ENCODE peak calls at places on chromosomes 16 and 17, in ten cellular contexts. One of them, this sample, is unnamed.

GRCh38 chr17:17510456-17511292 is 14.5 kb upstream of the RASD1 start:
- DNase-seq in Caco-2: no peak
- DNase-seq in astrocyte of the cerebellum: no peak
- DNase-seq in lower leg skin: no peak
- DNase-seq in kidney: peak
- DNase-seq in ascending aorta: no peak
- DNase-seq in thoracic aorta: no peak
- DNase-seq in cardiac fibroblast: no peak
- DNase-seq in A549: no peak
- DNase-seq in GM06990: no peak
- DNase-seq in this sample: no peak

GRCh38 chr17:50289268-50289667 is 15.0 kb downstream of the TMEM92 start:
- DNase-seq in ascending aorta: no peak
- DNase-seq in cardiac fibroblast: peak
- DNase-seq in kidney: peak
- DNase-seq in Caco-2: no peak
- DNase-seq in lower leg skin: no peak
- DNase-seq in thoracic aorta: no peak
- DNase-seq in GM06990: no peak
- DNase-seq in astrocyte of the cerebellum: no peak
- DNase-seq in A549: no peak
- DNase-seq in this sample: no peak

GRCh38 chr17:2724783-2725164 is 13.2 kb upstream of the CLUH start:
- DNase-seq in astrocyte of the cerebellum: no peak
- DNase-seq in Caco-2: peak
- DNase-seq in cardiac fibroblast: peak
- DNase-seq in kidney: no peak
- DNase-seq in thoracic aorta: no peak
- DNase-seq in ascending aorta: no peak
- DNase-seq in GM06990: peak
- DNase-seq in lower leg skin: no peak
- DNase-seq in A549: peak
- DNase-seq in this sample: no peak

GRCh38 chr17:28029033-28029432 is 13.4 kb upstream of the NLK start:
- DNase-seq in kidney: no peak
- DNase-seq in A549: no peak
- DNase-seq in GM06990: no peak
- DNase-seq in Caco-2: no peak
- DNase-seq in cardiac fibroblast: no peak
- DNase-seq in ascending aorta: no peak
- DNase-seq in astrocyte of the cerebellum: no peak
- DNase-seq in thoracic aorta: no peak
- DNase-seq in lower leg skin: no peak
- DNase-seq in this sample: no peak

GRCh38 chr16:87575027-87575804 is 27.1 kb upstream of the JPH3 start:
- DNase-seq in Caco-2: no peak
- DNase-seq in cardiac fibroblast: no peak
- DNase-seq in kidney: no peak
- DNase-seq in astrocyte of the cerebellum: no peak
- DNase-seq in A549: peak
- DNase-seq in ascending aorta: no peak
- DNase-seq in GM06990: no peak
- DNase-seq in lower leg skin: no peak
- DNase-seq in thoracic aorta: no peak
- DNase-seq in this sample: no peak

GRCh38 chr16:85856054-85856453 is 42.9 kb upstream of the IRF8 start:
- DNase-seq in lower leg skin: no peak
- DNase-seq in GM06990: no peak
- DNase-seq in kidney: peak
- DNase-seq in ascending aorta: no peak
- DNase-seq in astrocyte of the cerebellum: no peak
- DNase-seq in A549: no peak
- DNase-seq in thoracic aorta: no peak
- DNase-seq in cardiac fibroblast: no peak
- DNase-seq in Caco-2: no peak
- DNase-seq in this sample: no peak

GRCh38 chr16:46923513-46924295 is 39.5 kb downstream of the GPT2 start:
- DNase-seq in cardiac fibroblast: no peak
- DNase-seq in thoracic aorta: no peak
- DNase-seq in lower leg skin: no peak
- DNase-seq in ascending aorta: no peak
- DNase-seq in astrocyte of the cerebellum: no peak
- DNase-seq in kidney: no peak
- DNase-seq in GM06990: no peak
- DNase-seq in A549: no peak
- DNase-seq in Caco-2: no peak
- DNase-seq in this sample: no peak

GRCh38 chr17:28379814-28380571 is 8.5 kb downstream of the SARM1 start:
- DNase-seq in astrocyte of the cerebellum: no peak
- DNase-seq in thoracic aorta: no peak
- DNase-seq in A549: no peak
- DNase-seq in Caco-2: peak
- DNase-seq in lower leg skin: no peak
- DNase-seq in kidney: no peak
- DNase-seq in cardiac fibroblast: peak
- DNase-seq in ascending aorta: no peak
- DNase-seq in GM06990: no peak
- DNase-seq in this sample: no peak

GRCh38 chr16:1543085-1543896 is 9.8 kb downstream of the TMEM204 start:
- DNase-seq in kidney: peak
- DNase-seq in lower leg skin: peak
- DNase-seq in GM06990: no peak
- DNase-seq in Caco-2: no peak
- DNase-seq in cardiac fibroblast: peak
- DNase-seq in astrocyte of the cerebellum: no peak
- DNase-seq in A549: peak
- DNase-seq in thoracic aorta: peak
- DNase-seq in ascending aorta: peak
- DNase-seq in this sample: peak

GRCh38 chr16:19118938-19119431 is 5.2 kb downstream of the ITPRIPL2 start:
- DNase-seq in kidney: no peak
- DNase-seq in Caco-2: no peak
- DNase-seq in thoracic aorta: no peak
- DNase-seq in astrocyte of the cerebellum: peak
- DNase-seq in cardiac fibroblast: peak
- DNase-seq in ascending aorta: peak
- DNase-seq in lower leg skin: peak
- DNase-seq in GM06990: peak
- DNase-seq in A549: peak
- DNase-seq in this sample: no peak

GRCh38 chr16:85057212-85057889 is 29.8 kb downstream of the KIAA0513 start:
- DNase-seq in Caco-2: peak
- DNase-seq in kidney: no peak
- DNase-seq in lower leg skin: no peak
- DNase-seq in cardiac fibroblast: no peak
- DNase-seq in GM06990: no peak
- DNase-seq in A549: peak
- DNase-seq in astrocyte of the cerebellum: no peak
- DNase-seq in thoracic aorta: no peak
- DNase-seq in ascending aorta: no peak
- DNase-seq in this sample: no peak

GRCh38 chr16:86926695-86927094 is 348.3 kb downstream of the FOXL1 start:
- DNase-seq in kidney: no peak
- DNase-seq in GM06990: no peak
- DNase-seq in cardiac fibroblast: no peak
- DNase-seq in astrocyte of the cerebellum: no peak
- DNase-seq in A549: no peak
- DNase-seq in lower leg skin: no peak
- DNase-seq in Caco-2: no peak
- DNase-seq in thoracic aorta: no peak
- DNase-seq in ascending aorta: no peak
- DNase-seq in this sample: no peak

GRCh38 chr17:79874329-79874981 is 35.2 kb upstream of the CBX4 start:
- DNase-seq in astrocyte of the cerebellum: peak
- DNase-seq in lower leg skin: no peak
- DNase-seq in ascending aorta: no peak
- DNase-seq in GM06990: no peak
- DNase-seq in kidney: no peak
- DNase-seq in cardiac fibroblast: peak
- DNase-seq in Caco-2: no peak
- DNase-seq in thoracic aorta: no peak
- DNase-seq in A549: peak
- DNase-seq in this sample: no peak

GRCh38 chr16:71626858-71627213 is 852 bp downstream of the MARVELD3 start:
- DNase-seq in GM06990: peak
- DNase-seq in A549: peak
- DNase-seq in astrocyte of the cerebellum: no peak
- DNase-seq in kidney: peak
- DNase-seq in cardiac fibroblast: no peak
- DNase-seq in thoracic aorta: no peak
- DNase-seq in ascending aorta: no peak
- DNase-seq in Caco-2: peak
- DNase-seq in lower leg skin: no peak
- DNase-seq in this sample: no peak
- H3K4me3 ChIP-seq in GM06990: peak
- H3K4me3 ChIP-seq in A549: peak
- H3K4me3 ChIP-seq in astrocyte of the cerebellum: peak
- H3K4me3 ChIP-seq in kidney: peak
- H3K4me3 ChIP-seq in cardiac fibroblast: no peak
- H3K4me3 ChIP-seq in thoracic aorta: peak
- H3K4me3 ChIP-seq in ascending aorta: peak
- H3K4me3 ChIP-seq in Caco-2: peak
- H3K4me3 ChIP-seq in lower leg skin: peak
- H3K4me3 ChIP-seq in this sample: peak

GRCh38 chr17:63832455-63832854 is 5.0 kb upstream of the FTSJ3 start:
- DNase-seq in kidney: peak
- DNase-seq in Caco-2: no peak
- DNase-seq in ascending aorta: no peak
- DNase-seq in lower leg skin: no peak
- DNase-seq in cardiac fibroblast: no peak
- DNase-seq in thoracic aorta: no peak
- DNase-seq in GM06990: no peak
- DNase-seq in astrocyte of the cerebellum: no peak
- DNase-seq in A549: no peak
- DNase-seq in this sample: no peak
- TF ChIP-seq CTCF in kidney: no peak
- TF ChIP-seq CTCF in Caco-2: no peak
- TF ChIP-seq CTCF in ascending aorta: no peak
- TF ChIP-seq CTCF in lower leg skin: no peak
- TF ChIP-seq CTCF in cardiac fibroblast: no peak
- TF ChIP-seq CTCF in thoracic aorta: no peak
- TF ChIP-seq CTCF in GM06990: no peak
- TF ChIP-seq CTCF in astrocyte of the cerebellum: no peak
- TF ChIP-seq CTCF in A549: no peak
- TF ChIP-seq CTCF in this sample: no peak

GRCh38 chr17:930258-930657 is 49.3 kb downstream of the NXN start:
- DNase-seq in lower leg skin: no peak
- DNase-seq in ascending aorta: no peak
- DNase-seq in A549: no peak
- DNase-seq in GM06990: no peak
- DNase-seq in thoracic aorta: no peak
- DNase-seq in Caco-2: no peak
- DNase-seq in cardiac fibroblast: no peak
- DNase-seq in kidney: peak
- DNase-seq in astrocyte of the cerebellum: no peak
- DNase-seq in this sample: no peak

GRCh38 chr17:935485-935884 is 44.1 kb downstream of the NXN start:
- DNase-seq in cardiac fibroblast: no peak
- DNase-seq in GM06990: no peak
- DNase-seq in astrocyte of the cerebellum: no peak
- DNase-seq in lower leg skin: no peak
- DNase-seq in kidney: no peak
- DNase-seq in ascending aorta: no peak
- DNase-seq in Caco-2: no peak
- DNase-seq in thoracic aorta: no peak
- DNase-seq in A549: no peak
- DNase-seq in this sample: no peak

GRCh38 chr17:927611-928461 is 51.7 kb downstream of the NXN start:
- DNase-seq in kidney: no peak
- DNase-seq in A549: peak
- DNase-seq in lower leg skin: no peak
- DNase-seq in cardiac fibroblast: peak
- DNase-seq in ascending aorta: no peak
- DNase-seq in thoracic aorta: no peak
- DNase-seq in astrocyte of the cerebellum: peak
- DNase-seq in Caco-2: peak
- DNase-seq in GM06990: no peak
- DNase-seq in this sample: no peak

GRCh38 chr17:929547-929946 is 50.0 kb downstream of the NXN start:
- DNase-seq in GM06990: no peak
- DNase-seq in A549: no peak
- DNase-seq in thoracic aorta: no peak
- DNase-seq in ascending aorta: no peak
- DNase-seq in Caco-2: no peak
- DNase-seq in lower leg skin: no peak
- DNase-seq in cardiac fibroblast: no peak
- DNase-seq in kidney: peak
- DNase-seq in astrocyte of the cerebellum: no peak
- DNase-seq in this sample: no peak

DNA sequence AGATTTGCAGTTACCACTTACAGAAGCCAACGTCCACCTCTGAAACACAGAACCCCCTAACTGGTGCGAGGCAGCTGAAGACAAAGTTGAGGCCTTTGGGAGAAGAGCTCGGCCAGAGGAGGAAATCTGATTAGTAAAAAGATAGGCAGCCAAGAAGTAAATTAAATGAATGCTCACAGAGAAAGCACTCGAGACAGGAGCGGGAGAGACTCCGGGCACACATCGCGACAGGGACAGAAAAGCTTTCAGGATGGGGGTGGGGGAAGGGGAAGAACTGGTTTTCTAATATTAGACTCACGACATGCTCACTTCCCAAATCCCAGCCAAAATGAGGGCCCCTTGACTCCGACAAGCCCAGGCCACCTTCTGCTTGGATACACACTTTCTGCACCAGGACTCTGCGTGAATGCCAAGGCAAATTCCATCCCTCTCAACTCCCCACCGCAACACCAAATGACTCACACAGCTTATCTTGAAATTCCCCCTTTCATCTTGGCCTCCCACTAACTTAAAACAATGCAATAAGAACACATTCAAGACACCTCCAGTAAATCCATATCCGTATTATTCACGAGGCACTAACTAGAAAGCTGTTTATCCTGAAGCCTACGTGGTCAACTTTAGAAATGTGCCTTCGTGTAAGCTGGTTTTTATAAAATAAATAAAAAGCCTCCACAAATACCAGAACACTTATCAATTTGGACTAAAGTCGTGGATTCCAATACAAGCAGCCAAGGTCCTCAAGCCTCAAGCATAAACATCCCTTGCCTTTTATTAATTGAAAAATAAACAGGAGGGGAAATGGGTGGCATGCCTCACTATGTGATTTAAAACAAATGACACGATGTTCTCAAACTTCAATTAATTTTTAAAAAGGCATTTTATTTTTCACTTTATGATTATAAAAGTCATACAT is 46.1 kb downstream of the NXN start:
- DNase-seq in kidney: no peak
- DNase-seq in cardiac fibroblast: peak
- DNase-seq in lower leg skin: no peak
- DNase-seq in A549: peak
- DNase-seq in ascending aorta: no peak
- DNase-seq in thoracic aorta: no peak
- DNase-seq in astrocyte of the cerebellum: peak
- DNase-seq in GM06990: no peak
- DNase-seq in Caco-2: peak
- DNase-seq in this sample: no peak
- H3K4me3 ChIP-seq in kidney: no peak
- H3K4me3 ChIP-seq in cardiac fibroblast: no peak
- H3K4me3 ChIP-seq in lower leg skin: no peak
- H3K4me3 ChIP-seq in A549: no peak
- H3K4me3 ChIP-seq in ascending aorta: no peak
- H3K4me3 ChIP-seq in thoracic aorta: peak
- H3K4me3 ChIP-seq in astrocyte of the cerebellum: no peak
- H3K4me3 ChIP-seq in GM06990: no peak
- H3K4me3 ChIP-seq in Caco-2: no peak
- H3K4me3 ChIP-seq in this sample: no peak

GRCh38 chr16:67199808-67200198 is 872 bp downstream of the ELMO3 start:
- DNase-seq in GM06990: no peak
- DNase-seq in A549: no peak
- DNase-seq in astrocyte of the cerebellum: no peak
- DNase-seq in Caco-2: peak
- DNase-seq in cardiac fibroblast: no peak
- DNase-seq in lower leg skin: no peak
- DNase-seq in thoracic aorta: no peak
- DNase-seq in kidney: no peak
- DNase-seq in ascending aorta: no peak
- DNase-seq in this sample: no peak
- TF ChIP-seq CTCF in GM06990: peak
- TF ChIP-seq CTCF in A549: no peak
- TF ChIP-seq CTCF in astrocyte of the cerebellum: no peak
- TF ChIP-seq CTCF in Caco-2: peak
- TF ChIP-seq CTCF in cardiac fibroblast: no peak
- TF ChIP-seq CTCF in lower leg skin: no peak
- TF ChIP-seq CTCF in thoracic aorta: no peak
- TF ChIP-seq CTCF in kidney: no peak
- TF ChIP-seq CTCF in ascending aorta: no peak
- TF ChIP-seq CTCF in this sample: no peak